ENCODE peak calls at places on chromosomes 6 and 20, in seven cellular contexts. G, T, X, Y, L, W and P are unnamed samples.

GRCh38 chr6:148055410-148055809 is 287.2 kb upstream of the SASH1 start:
- DNase-seq in Y (no peak), L (no peak), T (no peak), W (no peak), X (no peak), G (no peak), P (no peak)

GRCh38 chr6:160439751-160440150 is 91.6 kb downstream of the SLC22A3 start:
- DNase-seq in W (no peak), X (no peak), G (no peak), Y (no peak), L (no peak), T (no peak), P (no peak)

GRCh38 chr6:121055572-121056163 is 278.6 kb downstream of the TBC1D32 start:
- DNase-seq in T (no peak), W (peak), X (no peak), L (peak), G (peak), Y (no peak), P (no peak)

GRCh38 chr6:46511320-46511719 is 20.1 kb upstream of the RCAN2 start:
- DNase-seq in W (no peak), Y (no peak), L (no peak), T (no peak), X (no peak), G (no peak), P (no peak)

GRCh38 chr6:20875369-20875963 is 341.2 kb downstream of the CDKAL1 start:
- DNase-seq in G (peak), X (no peak), W (peak), T (no peak), L (peak), Y (peak), P (no peak)

GRCh38 chr6:17101422-17102257 is at the start of gene STMND1:
- DNase-seq in L (peak), X (no peak), W (peak), G (peak), Y (peak), T (peak), P (no peak)

GRCh38 chr6:22737331-22737730 is 168.0 kb downstream of the HDGFL1 start:
- DNase-seq in G (peak), X (no peak), W (peak), Y (peak), L (peak), T (peak), P (no peak)

GRCh38 chr6:36028887-36029324 is 1.3 kb downstream of the MAPK14 start:
- DNase-seq in Y (peak), G (peak), L (peak), X (peak), T (peak), W (peak), P (peak)

GRCh38 chr20:54293526-54293925 is 85.6 kb downstream of the PFDN4 start:
- DNase-seq in L (peak), T (no peak), X (no peak), W (no peak), Y (no peak), G (peak), P (no peak)

GRCh38 chr6:79762370-79762769 is 131.2 kb downstream of the SH3BGRL2 start:
- DNase-seq in W (peak), G (peak), X (no peak), T (no peak), L (peak), Y (no peak), P (no peak)

GRCh38 chr20:856361-856775 is 22.9 kb downstream of the FAM110A start:
- DNase-seq in X (peak), T (peak), L (peak), G (peak), Y (no peak), W (peak), P (no peak)

GRCh38 chr6:141326426-141326825 is 806.3 kb upstream of the GJE1 start:
- DNase-seq in X (no peak), W (peak), T (peak), Y (peak), L (peak), G (peak), P (no peak)

GRCh38 chr6:156407334-156407733 is 369.8 kb upstream of the ARID1B start:
- DNase-seq in X (no peak), Y (no peak), G (no peak), L (no peak), W (no peak), T (no peak), P (no peak)

GRCh38 chr6:46184114-46184513 is 13.3 kb upstream of the ENPP5 start:
- DNase-seq in G (peak), X (no peak), Y (no peak), L (peak), T (no peak), W (peak), P (no peak)

GRCh38 chr6:97443408-97444080 is 160.5 kb upstream of the MMS22L start:
- DNase-seq in G (no peak), Y (no peak), L (no peak), X (no peak), T (no peak), W (no peak), P (no peak)

GRCh38 chr20:53622247-53623114 is 28.8 kb upstream of the ZNF217 start:
- DNase-seq in T (no peak), X (no peak), G (no peak), L (peak), Y (no peak), W (no peak), P (no peak)

GRCh38 chr6:108966855-108967755 is 118.9 kb downstream of the ARMC2 start:
- DNase-seq in G (peak), L (peak), X (no peak), W (peak), Y (peak), T (peak), P (no peak)

GRCh38 chr6:129846761-129847160 is 14.4 kb downstream of the TMEM244 start:
- DNase-seq in G (no peak), L (no peak), Y (no peak), W (no peak), X (no peak), T (no peak), P (no peak)

GRCh38 chr20:4073852-4074741 is 58.7 kb upstream of the RNF24 start:
- DNase-seq in L (no peak), Y (no peak), X (no peak), W (no peak), G (no peak), T (peak), P (peak)

GRCh38 chr20:58595167-58595566 is 55.9 kb upstream of the STX16 start:
- DNase-seq in G (no peak), W (no peak), X (no peak), L (no peak), T (no peak), Y (no peak), P (no peak)

GRCh38 chr20:61886721-61887658 is 178.7 kb downstream of the TAF4 start:
- DNase-seq in G (peak), T (peak), L (peak), X (no peak), W (peak), Y (peak), P (peak)

GRCh38 chr6:128600397-128600951 is 80.1 kb upstream of the PTPRK start:
- DNase-seq in X (no peak), T (peak), W (peak), L (peak), Y (no peak), G (peak), P (no peak)